ENCODE peak calls at places on chromosomes 13 and 19, in ten cellular contexts. P, T, M, Q, G, F, B, D, J and V are unnamed samples.

GRCh38 chr19:2977686-2978466 is 512 bp downstream of the TLE6 start:
- DNase-seq in D (no peak), F (no peak), G (peak), T (no peak), M (no peak), Q (peak), J (no peak), B (peak), P (no peak), V (no peak)

GRCh38 chr19:42479736-42480135 is 37.0 kb upstream of the CXCL17 start:
- DNase-seq in Q (no peak), M (no peak), T (no peak), B (no peak), P (no peak), D (no peak), J (no peak), G (no peak), F (no peak), V (no peak)

GRCh38 chr13:25928941-25929505 is 122.8 kb downstream of the SHISA2 start:
- DNase-seq in B (no peak), F (no peak), Q (no peak), M (no peak), D (no peak), G (no peak), P (no peak), T (no peak), J (no peak), V (no peak)

GRCh38 chr13:110676057-110676510 is 29.8 kb downstream of the CARS2 start:
- DNase-seq in T (no peak), J (no peak), D (no peak), G (no peak), P (no peak), Q (peak), F (no peak), M (peak), B (no peak), V (no peak)

GRCh38 chr13:48942131-48942530 is 33.6 kb upstream of the FNDC3A start:
- DNase-seq in D (no peak), G (no peak), B (peak), Q (no peak), M (no peak), F (no peak), P (no peak), T (no peak), J (no peak), V (no peak)

GRCh38 chr13:44107357-44108121 is 227.8 kb downstream of the LACC1 start:
- DNase-seq in J (no peak), Q (no peak), P (no peak), G (no peak), F (no peak), D (no peak), T (no peak), M (no peak), B (no peak), V (no peak)

GRCh38 chr19:17681505-17682125 is 6.5 kb downstream of the UNC13A start:
- DNase-seq in M (no peak), P (peak), T (no peak), D (no peak), F (no peak), B (peak), Q (peak), G (peak), J (no peak), V (no peak)

GRCh38 chr19:11204943-11205349 is 7.6 kb upstream of the KANK2 start:
- DNase-seq in G (no peak), T (no peak), Q (no peak), J (no peak), F (no peak), M (no peak), D (no peak), B (peak), P (no peak), V (no peak)

GRCh38 chr13:39451860-39452301 is 151.1 kb downstream of the LHFPL6 start:
- DNase-seq in D (no peak), P (no peak), M (no peak), G (peak), F (no peak), B (peak), J (peak), T (no peak), Q (peak), V (peak)

GRCh38 chr19:11227201-11227886 is 12.1 kb upstream of the ANGPTL8 start:
- DNase-seq in G (no peak), F (no peak), P (no peak), J (no peak), Q (no peak), T (peak), B (no peak), D (no peak), M (no peak), V (no peak)

GRCh38 chr19:45667620-45668341 is at the start of gene GIPR:
- DNase-seq in D (no peak), T (no peak), J (peak), P (peak), G (peak), F (no peak), Q (peak), M (peak), B (no peak), V (no peak)

GRCh38 chr19:6066661-6067646 is 43.3 kb downstream of the RFX2 start:
- DNase-seq in J (peak), G (peak), P (peak), B (peak), Q (no peak), D (no peak), F (peak), T (peak), M (peak), V (peak)

GRCh38 chr19:2123682-2124387 is 27.1 kb downstream of the IZUMO4 start:
- DNase-seq in T (no peak), J (no peak), Q (no peak), D (no peak), P (no peak), G (peak), B (peak), F (no peak), M (peak), V (no peak)

GRCh38 chr13:23772717-23773116 is 116.5 kb downstream of the MIPEP start:
- DNase-seq in J (no peak), Q (no peak), D (no peak), P (no peak), B (no peak), F (no peak), G (no peak), M (no peak), T (no peak), V (no peak)

GRCh38 chr13:80296638-80297037 is 44.3 kb downstream of the SPRY2 start:
- DNase-seq in Q (no peak), F (no peak), D (no peak), G (no peak), J (no peak), M (no peak), T (no peak), P (no peak), B (no peak), V (no peak)

GRCh38 chr13:110199046-110199831 is 107.7 kb downstream of the COL4A1 start:
- DNase-seq in P (no peak), F (no peak), G (no peak), J (no peak), B (no peak), M (no peak), Q (no peak), T (no peak), D (no peak), V (no peak)